ENCODE peak calls at places on chromosomes 6 and 20, in five cellular contexts. H is HL-60, O is pancreas, N is AG04450, X is ovary. Y is an unnamed sample.

GRCh38 chr6:71157350-71157749 is 131.3 kb upstream of the OGFRL1 start:
- DNase-seq in X (no peak), O (no peak), H (no peak), N (no peak), Y (no peak)

GRCh38 chr20:50715694-50716093 is 15.7 kb upstream of the PARD6B start:
- DNase-seq in H (no peak), X (no peak), O (no peak), N (no peak), Y (no peak)

GRCh38 chr6:117138920-117139319 is 126.4 kb upstream of the VGLL2 start:
- DNase-seq in O (no peak), X (no peak), H (no peak), N (no peak), Y (peak)

GRCh38 chr20:38343798-38344701 is 2.2 kb upstream of the LBP start:
- DNase-seq in H (no peak), O (no peak), X (no peak), N (no peak), Y (no peak)

GRCh38 chr20:33554914-33555420 is 65.1 kb downstream of the CBFA2T2 start:
- DNase-seq in H (no peak), N (peak), O (no peak), X (no peak), Y (peak)

GRCh38 chr6:30810813-30811329 is 66.5 kb upstream of the IER3 start:
- DNase-seq in O (no peak), H (no peak), X (no peak), N (no peak), Y (no peak)

GRCh38 chr20:53805895-53806384 is 212.3 kb upstream of the ZNF217 start:
- DNase-seq in O (no peak), X (no peak), N (no peak), H (no peak), Y (no peak)

GRCh38 chr6:47733879-47734558 is 35.6 kb downstream of the ADGRF4 start:
- DNase-seq in X (no peak), O (no peak), N (no peak), H (peak), Y (peak)

GRCh38 chr6:34573567-34574183 is 17.5 kb upstream of the SPDEF start:
- DNase-seq in O (no peak), H (no peak), X (no peak), N (no peak), Y (no peak)

GRCh38 chr20:23524146-23524545 is 33.2 kb downstream of the CST8 start:
- DNase-seq in N (no peak), H (no peak), X (no peak), O (no peak), Y (no peak)

DNA sequence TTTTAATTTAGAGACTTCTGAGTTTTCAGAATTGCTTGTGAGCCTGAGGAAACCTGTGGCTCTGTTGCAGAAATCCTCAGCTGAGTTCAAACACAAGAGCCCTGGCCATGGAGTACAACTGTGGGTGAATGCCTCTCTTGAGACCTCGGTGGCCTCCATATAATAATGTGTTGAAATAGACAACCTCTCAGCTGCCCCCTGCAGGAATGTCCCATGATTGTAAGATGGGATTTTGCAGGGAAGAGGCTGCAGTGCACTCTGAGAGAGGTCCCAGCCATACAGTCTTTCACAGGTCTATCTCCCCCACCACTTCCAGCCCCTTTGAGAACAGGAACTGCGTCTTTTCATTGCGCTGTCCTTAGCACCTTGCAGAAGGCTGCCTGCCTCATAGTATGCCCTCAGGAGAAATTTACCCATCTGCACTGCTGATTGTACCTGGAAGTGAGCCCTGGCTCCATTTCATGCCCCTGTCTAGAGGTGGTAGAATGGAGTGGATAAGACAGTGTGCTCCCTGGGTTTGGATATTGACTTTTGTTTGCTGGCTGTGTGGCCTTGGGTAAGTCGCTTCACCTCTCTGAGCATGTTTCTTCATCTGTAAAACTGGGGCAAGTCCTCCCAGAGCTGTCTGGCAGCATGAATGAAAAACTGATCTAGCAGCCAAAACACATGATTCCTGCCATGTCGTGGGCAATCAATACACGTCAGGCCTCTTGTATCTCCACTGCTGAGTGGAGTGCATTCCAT is 16.8 kb upstream of the CDH22 start:
- DNase-seq in X (no peak), N (no peak), O (no peak), H (no peak), Y (no peak)
- TF ChIP-seq CTCF in X (no peak), N (peak), O (no peak), H (peak), Y (peak)

DNA sequence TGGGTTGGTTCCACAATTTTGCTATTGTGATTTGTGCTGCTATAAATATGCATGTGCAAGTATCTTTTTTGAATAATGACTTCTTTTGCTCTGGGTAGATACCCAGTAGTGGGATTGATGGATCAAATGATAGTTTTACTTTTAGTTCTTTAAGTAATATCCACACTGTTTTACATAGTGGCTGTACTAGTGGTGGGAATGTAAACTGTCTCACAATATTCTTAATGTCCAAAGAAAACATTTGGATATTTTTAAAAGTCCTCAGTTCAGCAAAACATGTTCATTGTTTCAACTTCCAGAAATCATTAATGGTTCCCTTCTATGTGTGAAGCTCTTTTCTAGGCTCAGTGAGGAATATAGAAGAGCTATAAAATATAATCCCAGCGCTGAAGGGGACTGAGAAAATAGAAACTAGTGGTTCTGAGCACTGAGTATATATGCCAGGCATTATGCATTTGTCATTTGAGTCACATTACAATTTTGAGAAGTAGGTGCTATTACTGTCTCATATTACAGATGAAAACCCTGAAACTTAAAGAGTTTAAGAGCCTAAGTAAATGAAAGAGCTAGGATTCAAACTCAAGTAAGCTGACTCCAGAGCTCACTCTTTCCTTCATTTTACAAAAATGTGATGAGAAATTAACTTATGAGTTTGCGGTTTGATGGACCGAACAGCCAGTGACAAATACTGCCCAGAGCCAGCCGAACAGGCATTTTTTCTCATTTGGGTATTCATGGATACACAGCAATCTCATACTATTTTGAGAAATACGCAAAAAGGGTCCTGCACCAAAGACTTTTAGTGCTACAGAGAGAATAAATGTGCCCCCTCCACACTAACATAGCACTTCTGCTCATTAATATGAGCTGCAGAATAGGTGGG is 250.1 kb downstream of the TBX18 start:
- DNase-seq in O (no peak), N (no peak), X (no peak), H (no peak), Y (no peak)
- TF ChIP-seq CTCF in O (no peak), N (peak), X (no peak), H (no peak), Y (no peak)

GRCh38 chr6:105509506-105510331 is 106.8 kb upstream of the PREP start:
- DNase-seq in X (peak), N (no peak), H (no peak), O (no peak), Y (no peak)
- TF ChIP-seq CTCF in X (no peak), N (peak), H (no peak), O (no peak), Y (no peak)

GRCh38 chr6:112432853-112433252 is 85.7 kb downstream of the RFPL4B start:
- DNase-seq in X (no peak), O (no peak), N (no peak), H (no peak), Y (no peak)

GRCh38 chr6:112428477-112428876 is 81.3 kb downstream of the RFPL4B start:
- DNase-seq in X (no peak), H (no peak), O (no peak), N (no peak), Y (no peak)

GRCh38 chr6:112433457-112433856 is 86.3 kb downstream of the RFPL4B start:
- DNase-seq in H (no peak), O (no peak), X (no peak), N (no peak), Y (peak)

GRCh38 chr6:112431803-112432202 is 84.7 kb downstream of the RFPL4B start:
- DNase-seq in H (no peak), X (no peak), N (no peak), O (no peak), Y (peak)

GRCh38 chr6:112429226-112429625 is 82.1 kb downstream of the RFPL4B start:
- DNase-seq in H (no peak), X (no peak), O (no peak), N (no peak), Y (no peak)
- TF ChIP-seq CTCF in H (no peak), X (no peak), O (no peak), N (peak), Y (no peak)

GRCh38 chr6:44177691-44178423 is 19.2 kb downstream of the CAPN11 start:
- DNase-seq in X (peak), O (no peak), N (peak), H (no peak), Y (no peak)
- TF ChIP-seq CTCF in X (no peak), O (no peak), N (no peak), H (no peak), Y (no peak)

GRCh38 chr20:1301031-1301529 is 27.9 kb downstream of the SDCBP2 start:
- DNase-seq in N (no peak), H (peak), X (no peak), O (no peak), Y (no peak)

GRCh38 chr20:1300083-1300840 is 28.7 kb downstream of the SDCBP2 start:
- DNase-seq in H (no peak), X (no peak), N (no peak), O (no peak), Y (no peak)

GRCh38 chr20:1298166-1298565 is 30.8 kb downstream of the SDCBP2 start:
- DNase-seq in O (no peak), X (no peak), N (no peak), H (no peak), Y (no peak)

GRCh38 chr20:1298888-1299511 is 29.9 kb downstream of the SDCBP2 start:
- DNase-seq in X (no peak), N (no peak), H (no peak), O (no peak), Y (no peak)

GRCh38 chr20:1299522-1299921 is 29.4 kb downstream of the SDCBP2 start:
- DNase-seq in H (peak), N (no peak), X (no peak), O (no peak), Y (no peak)
- TF ChIP-seq CTCF in H (peak), N (no peak), X (no peak), O (no peak), Y (peak)

GRCh38 chr6:90086517-90086916 is 192.2 kb downstream of the GJA10 start:
- DNase-seq in H (no peak), O (no peak), N (no peak), X (no peak), Y (no peak)
- TF ChIP-seq CTCF in H (no peak), O (no peak), N (no peak), X (no peak), Y (peak)

DNA sequence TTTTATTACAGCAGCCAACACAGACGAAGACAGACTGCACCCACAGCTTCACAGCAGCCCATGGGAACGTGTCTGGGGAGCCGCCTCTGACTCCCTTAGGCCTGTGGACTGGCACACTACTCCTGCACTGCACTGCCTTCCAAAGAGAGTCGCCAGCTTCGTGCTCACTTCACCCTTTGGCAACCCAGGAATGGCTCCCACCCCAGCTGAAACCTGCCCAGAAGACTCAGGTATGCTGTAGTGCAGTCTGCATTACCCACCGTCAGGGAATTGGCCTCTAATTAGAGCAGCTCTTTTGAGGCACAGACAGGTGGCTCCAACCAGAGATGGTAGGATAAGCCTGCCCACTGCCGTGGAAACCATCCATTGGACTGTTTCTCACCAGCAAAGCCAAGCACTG is 39.9 kb upstream of the FRMD1 start:
- DNase-seq in H (no peak), O (peak), X (no peak), N (no peak), Y (no peak)
- TF ChIP-seq CTCF in H (no peak), O (no peak), X (no peak), N (no peak), Y (no peak)

DNA sequence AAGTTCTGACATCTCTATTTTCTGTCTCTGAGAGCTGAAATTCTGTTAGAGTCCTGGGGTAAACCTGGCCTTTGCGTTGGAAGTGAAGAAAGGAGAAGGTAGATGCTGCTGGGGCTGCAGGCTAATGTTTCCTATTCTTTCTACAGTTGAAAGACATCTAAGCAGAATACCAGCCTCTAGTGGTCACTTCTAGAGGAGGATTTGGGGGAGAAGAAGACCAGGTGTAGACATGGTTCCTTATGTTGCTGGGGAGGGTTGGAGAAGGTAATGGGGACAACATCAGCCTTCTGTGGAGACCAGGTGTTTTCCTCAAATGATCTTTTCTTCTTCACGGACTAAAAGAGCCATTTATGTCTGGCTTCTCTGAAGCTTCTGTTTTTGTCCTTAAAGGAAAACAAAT is 62.6 kb downstream of the BTBD3 start:
- DNase-seq in X (no peak), N (no peak), H (no peak), O (no peak), Y (no peak)
- TF ChIP-seq CTCF in X (no peak), N (peak), H (no peak), O (no peak), Y (no peak)

Y was measured in LNCaP clone FGC.